ENCODE peak calls at places on chromosome 7, in ten cellular contexts. X is HFFc6; N is hypothalamus; U is non-pigmented ciliary epithelial cell; K is PC-3; O is epithelial cell of esophagus; J is NCI-H1105; P is pancreas; Z is amniotic stem cell; W is stimulated activated CD4-positive, alpha-beta T cell treated with anti-CD3 and anti-CD28 coated beads, Interleukin-4, amount 100 ng/mL, for 48 hours. S is an unnamed sample.

GRCh38 chr7:50069613-50070012 is 23.4 kb downstream of the ZPBP start:
- DNase-seq in X (no peak), N (peak; percentile 14), U (no peak), K (peak; percentile 35), O (peak; percentile 17), J (no peak), P (peak; percentile 7), Z (no peak), W (no peak), S (no peak)

GRCh38 chr7:111987115-111987826 is 218.9 kb downstream of the DOCK4 start:
- DNase-seq in X (peak; percentile 28), N (no peak), U (peak; percentile 34), K (peak; percentile 65), O (peak; percentile 53), J (no peak), P (no peak), Z (peak; percentile 9), W (no peak), S (no peak)

GRCh38 chr7:32680259-32681173 is 185.2 kb downstream of the AVL9 start:
- DNase-seq in X (no peak), N (no peak), U (no peak), K (peak; percentile 95), O (peak; percentile 86), J (no peak), P (no peak), Z (no peak), W (no peak), S (no peak)

GRCh38 chr7:134210227-134210626 is 83.1 kb downstream of the LRGUK start:
- DNase-seq in X (no peak), N (no peak), U (no peak), K (no peak), O (no peak), J (no peak), P (no peak), Z (no peak), W (no peak), S (no peak)

GRCh38 chr7:115910541-115911164 is 119.9 kb downstream of the TFEC start:
- DNase-seq in X (peak; percentile 26), N (no peak), U (peak; percentile 8), K (peak; percentile 53), O (peak; percentile 27), J (peak; percentile 24), P (no peak), Z (no peak), W (no peak), S (no peak)

GRCh38 chr7:117124585-117125220 is 171.4 kb downstream of the ST7 start:
- DNase-seq in X (peak; percentile 97), N (peak; percentile 6), U (peak; percentile 96), K (peak; percentile 96), O (peak; percentile 80), J (peak; percentile 33), P (peak; percentile 76), Z (peak; percentile 73), W (peak; percentile 70), S (peak; percentile 93)

GRCh38 chr7:1549357-1550004 is 6.5 kb downstream of the TMEM184A start:
- DNase-seq in X (no peak), N (no peak), U (no peak), K (no peak), O (no peak), J (no peak), P (no peak), Z (no peak), W (no peak), S (no peak)

GRCh38 chr7:155860461-155860839 is 48.2 kb upstream of the SHH start:
- DNase-seq in X (no peak), N (no peak), U (no peak), K (no peak), O (no peak), J (no peak), P (no peak), Z (no peak), W (no peak), S (no peak)

GRCh38 chr7:46034056-46034768 is 113.1 kb upstream of the IGFBP3 start:
- DNase-seq in X (peak; percentile 55), N (no peak), U (no peak), K (peak; percentile 78), O (no peak), J (no peak), P (no peak), Z (no peak), W (no peak), S (no peak)

GRCh38 chr7:133562617-133563016 is 309.7 kb downstream of the EXOC4 start:
- DNase-seq in X (peak; percentile 87), N (no peak), U (no peak), K (no peak), O (no peak), J (no peak), P (no peak), Z (no peak), W (no peak), S (no peak)

GRCh38 chr7:105133358-105133757 is 119.4 kb downstream of the KMT2E start:
- DNase-seq in X (no peak), N (no peak), U (no peak), K (no peak), O (no peak), J (no peak), P (no peak), Z (no peak), W (no peak), S (no peak)

GRCh38 chr7:41996381-41997035 is 240.5 kb downstream of the GLI3 start:
- DNase-seq in X (peak; percentile 26), N (no peak), U (no peak), K (peak; percentile 95), O (peak; percentile 83), J (no peak), P (no peak), Z (no peak), W (no peak), S (no peak)

GRCh38 chr7:13856012-13856411 is 133.5 kb downstream of the ETV1 start:
- DNase-seq in X (no peak), N (no peak), U (no peak), K (no peak), O (no peak), J (peak; percentile 17), P (no peak), Z (no peak), W (no peak), S (no peak)

GRCh38 chr7:84783161-84783803 is 403.6 kb downstream of the SEMA3D start:
- DNase-seq in X (no peak), N (no peak), U (no peak), K (no peak), O (peak; percentile 31), J (no peak), P (no peak), Z (no peak), W (no peak), S (no peak)

GRCh38 chr7:158109364-158110033 is 478.1 kb downstream of the PTPRN2 start:
- DNase-seq in X (no peak), N (no peak), U (no peak), K (no peak), O (no peak), J (no peak), P (no peak), Z (no peak), W (no peak), S (no peak)

GRCh38 chr7:130380121-130380860 is at the start of gene CPA1:
- DNase-seq in X (no peak), N (no peak), U (no peak), K (no peak), O (no peak), J (no peak), P (peak; percentile 98), Z (no peak), W (no peak), S (no peak)

GRCh38 chr7:121020652-121021051 is 32.1 kb downstream of the CPED1 start:
- DNase-seq in X (peak; percentile 65), N (no peak), U (no peak), K (peak; percentile 70), O (peak; percentile 69), J (no peak), P (no peak), Z (peak; percentile 5), W (no peak), S (peak; percentile 53)

GRCh38 chr7:936131-937054 is 18.1 kb downstream of the ADAP1 start:
- DNase-seq in X (no peak), N (no peak), U (no peak), K (peak; percentile 31), O (peak; percentile 52), J (no peak), P (no peak), Z (no peak), W (peak; percentile 43), S (no peak)

GRCh38 chr7:1944619-1945210 is 274.6 kb downstream of the ELFN1 start:
- DNase-seq in X (no peak), N (no peak), U (no peak), K (no peak), O (no peak), J (no peak), P (no peak), Z (no peak), W (no peak), S (no peak)

GRCh38 chr7:30851651-30852359 is 59.8 kb upstream of the AQP1 start:
- DNase-seq in X (no peak), N (no peak), U (no peak), K (no peak), O (no peak), J (no peak), P (no peak), Z (no peak), W (no peak), S (no peak)

GRCh38 chr7:73779517-73779916 is 9.4 kb upstream of the CLDN3 start:
- DNase-seq in X (no peak), N (no peak), U (no peak), K (no peak), O (no peak), J (no peak), P (no peak), Z (no peak), W (no peak), S (no peak)

GRCh38 chr7:12470930-12471329 is 67.3 kb upstream of the VWDE start:
- DNase-seq in X (no peak), N (no peak), U (no peak), K (no peak), O (no peak), J (no peak), P (no peak), Z (no peak), W (no peak), S (no peak)

GRCh38 chr7:117071597-117071996 is 118.3 kb downstream of the ST7 start:
- DNase-seq in X (no peak), N (no peak), U (no peak), K (no peak), O (no peak), J (peak; percentile 74), P (no peak), Z (no peak), W (no peak), S (no peak)